ENCODE peak calls at places on chromosomes 13 and 19, in nine cellular contexts. One of them, this sample, is unnamed.

GRCh38 chr19:10764340-10764894 is 46.5 kb downstream of the DNM2 start:
- DNase-seq in naive B cell: no peak
- DNase-seq in NCI-H1092: no peak
- DNase-seq in activated CD8-positive, alpha-beta memory T cell treated with anti-CD3 and anti-CD28 coated beads for 1 hour: no peak
- DNase-seq in colonic mucosa: peak
- DNase-seq in NCI-H1417: no peak
- DNase-seq in T-cell: no peak
- DNase-seq in NK-92 treated with Interleukin-12 subunit alpha and Interleukin-12 subunit beta, amount 100 ng/mL, for 24 hours: no peak
- DNase-seq in endothelial cell: no peak
- DNase-seq in this sample: no peak

GRCh38 chr13:107277911-107278310 is 710.0 kb upstream of the ARGLU1 start:
- DNase-seq in NCI-H1417: no peak
- DNase-seq in endothelial cell: no peak
- DNase-seq in activated CD8-positive, alpha-beta memory T cell treated with anti-CD3 and anti-CD28 coated beads for 1 hour: no peak
- DNase-seq in naive B cell: no peak
- DNase-seq in colonic mucosa: no peak
- DNase-seq in NK-92 treated with Interleukin-12 subunit alpha and Interleukin-12 subunit beta, amount 100 ng/mL, for 24 hours: no peak
- DNase-seq in T-cell: no peak
- DNase-seq in NCI-H1092: no peak
- DNase-seq in this sample: no peak

GRCh38 chr13:62706035-62706434 is 1290.4 kb upstream of the PCDH20 start:
- DNase-seq in naive B cell: no peak
- DNase-seq in T-cell: no peak
- DNase-seq in activated CD8-positive, alpha-beta memory T cell treated with anti-CD3 and anti-CD28 coated beads for 1 hour: no peak
- DNase-seq in NCI-H1092: no peak
- DNase-seq in NCI-H1417: no peak
- DNase-seq in colonic mucosa: no peak
- DNase-seq in endothelial cell: no peak
- DNase-seq in NK-92 treated with Interleukin-12 subunit alpha and Interleukin-12 subunit beta, amount 100 ng/mL, for 24 hours: no peak
- DNase-seq in this sample: no peak

GRCh38 chr19:56966225-56966696 is 125.7 kb upstream of the PEG3 start:
- DNase-seq in NK-92 treated with Interleukin-12 subunit alpha and Interleukin-12 subunit beta, amount 100 ng/mL, for 24 hours: no peak
- DNase-seq in naive B cell: no peak
- DNase-seq in colonic mucosa: no peak
- DNase-seq in NCI-H1092: no peak
- DNase-seq in endothelial cell: no peak
- DNase-seq in activated CD8-positive, alpha-beta memory T cell treated with anti-CD3 and anti-CD28 coated beads for 1 hour: no peak
- DNase-seq in NCI-H1417: peak
- DNase-seq in T-cell: no peak
- DNase-seq in this sample: no peak

GRCh38 chr13:46297338-46297737 is 85.6 kb downstream of the LRRC63 start:
- DNase-seq in T-cell: no peak
- DNase-seq in colonic mucosa: no peak
- DNase-seq in NCI-H1092: no peak
- DNase-seq in NK-92 treated with Interleukin-12 subunit alpha and Interleukin-12 subunit beta, amount 100 ng/mL, for 24 hours: no peak
- DNase-seq in endothelial cell: no peak
- DNase-seq in naive B cell: no peak
- DNase-seq in activated CD8-positive, alpha-beta memory T cell treated with anti-CD3 and anti-CD28 coated beads for 1 hour: no peak
- DNase-seq in NCI-H1417: no peak
- DNase-seq in this sample: no peak

GRCh38 chr19:18789883-18790565 is 1.1 kb downstream of the COMP start:
- DNase-seq in activated CD8-positive, alpha-beta memory T cell treated with anti-CD3 and anti-CD28 coated beads for 1 hour: no peak
- DNase-seq in T-cell: no peak
- DNase-seq in NCI-H1092: no peak
- DNase-seq in NCI-H1417: peak
- DNase-seq in endothelial cell: no peak
- DNase-seq in colonic mucosa: no peak
- DNase-seq in naive B cell: peak
- DNase-seq in NK-92 treated with Interleukin-12 subunit alpha and Interleukin-12 subunit beta, amount 100 ng/mL, for 24 hours: no peak
- DNase-seq in this sample: peak

GRCh38 chr19:34996978-34997640 is 3.0 kb upstream of the GRAMD1A start:
- DNase-seq in NCI-H1092: no peak
- DNase-seq in endothelial cell: no peak
- DNase-seq in activated CD8-positive, alpha-beta memory T cell treated with anti-CD3 and anti-CD28 coated beads for 1 hour: no peak
- DNase-seq in T-cell: peak
- DNase-seq in NCI-H1417: no peak
- DNase-seq in naive B cell: no peak
- DNase-seq in colonic mucosa: no peak
- DNase-seq in NK-92 treated with Interleukin-12 subunit alpha and Interleukin-12 subunit beta, amount 100 ng/mL, for 24 hours: no peak
- DNase-seq in this sample: no peak

GRCh38 chr13:32824671-32825070 is 191.6 kb upstream of the KL start:
- DNase-seq in activated CD8-positive, alpha-beta memory T cell treated with anti-CD3 and anti-CD28 coated beads for 1 hour: no peak
- DNase-seq in NCI-H1092: no peak
- DNase-seq in naive B cell: no peak
- DNase-seq in colonic mucosa: no peak
- DNase-seq in T-cell: no peak
- DNase-seq in NCI-H1417: no peak
- DNase-seq in NK-92 treated with Interleukin-12 subunit alpha and Interleukin-12 subunit beta, amount 100 ng/mL, for 24 hours: no peak
- DNase-seq in endothelial cell: no peak
- DNase-seq in this sample: no peak

GRCh38 chr13:44271031-44271433 is 102.6 kb upstream of the SERP2 start:
- DNase-seq in activated CD8-positive, alpha-beta memory T cell treated with anti-CD3 and anti-CD28 coated beads for 1 hour: no peak
- DNase-seq in naive B cell: no peak
- DNase-seq in T-cell: no peak
- DNase-seq in colonic mucosa: no peak
- DNase-seq in NCI-H1417: no peak
- DNase-seq in NCI-H1092: no peak
- DNase-seq in endothelial cell: no peak
- DNase-seq in NK-92 treated with Interleukin-12 subunit alpha and Interleukin-12 subunit beta, amount 100 ng/mL, for 24 hours: no peak
- DNase-seq in this sample: no peak

GRCh38 chr13:72463561-72463960 is 263.9 kb downstream of the MZT1 start:
- DNase-seq in NCI-H1092: no peak
- DNase-seq in NCI-H1417: no peak
- DNase-seq in colonic mucosa: no peak
- DNase-seq in activated CD8-positive, alpha-beta memory T cell treated with anti-CD3 and anti-CD28 coated beads for 1 hour: no peak
- DNase-seq in endothelial cell: no peak
- DNase-seq in T-cell: no peak
- DNase-seq in NK-92 treated with Interleukin-12 subunit alpha and Interleukin-12 subunit beta, amount 100 ng/mL, for 24 hours: no peak
- DNase-seq in naive B cell: no peak
- DNase-seq in this sample: peak

GRCh38 chr19:35271546-35271945 is 2.8 kb downstream of the USF2 start:
- DNase-seq in colonic mucosa: no peak
- DNase-seq in NCI-H1092: no peak
- DNase-seq in naive B cell: no peak
- DNase-seq in endothelial cell: no peak
- DNase-seq in activated CD8-positive, alpha-beta memory T cell treated with anti-CD3 and anti-CD28 coated beads for 1 hour: no peak
- DNase-seq in NCI-H1417: no peak
- DNase-seq in NK-92 treated with Interleukin-12 subunit alpha and Interleukin-12 subunit beta, amount 100 ng/mL, for 24 hours: no peak
- DNase-seq in T-cell: no peak
- DNase-seq in this sample: no peak

GRCh38 chr19:41804327-41804726 is 7.9 kb downstream of the CEACAM3 start:
- DNase-seq in colonic mucosa: no peak
- DNase-seq in naive B cell: peak
- DNase-seq in NCI-H1417: no peak
- DNase-seq in NCI-H1092: no peak
- DNase-seq in T-cell: no peak
- DNase-seq in NK-92 treated with Interleukin-12 subunit alpha and Interleukin-12 subunit beta, amount 100 ng/mL, for 24 hours: no peak
- DNase-seq in endothelial cell: no peak
- DNase-seq in activated CD8-positive, alpha-beta memory T cell treated with anti-CD3 and anti-CD28 coated beads for 1 hour: no peak
- DNase-seq in this sample: no peak

GRCh38 chr19:15926484-15926883 is 7.8 kb downstream of the CYP4F11 start:
- DNase-seq in NCI-H1092: no peak
- DNase-seq in activated CD8-positive, alpha-beta memory T cell treated with anti-CD3 and anti-CD28 coated beads for 1 hour: no peak
- DNase-seq in NK-92 treated with Interleukin-12 subunit alpha and Interleukin-12 subunit beta, amount 100 ng/mL, for 24 hours: no peak
- DNase-seq in T-cell: no peak
- DNase-seq in endothelial cell: no peak
- DNase-seq in NCI-H1417: no peak
- DNase-seq in colonic mucosa: no peak
- DNase-seq in naive B cell: no peak
- DNase-seq in this sample: no peak

GRCh38 chr13:79870766-79871165 is 389.8 kb downstream of the NDFIP2 start:
- DNase-seq in activated CD8-positive, alpha-beta memory T cell treated with anti-CD3 and anti-CD28 coated beads for 1 hour: no peak
- DNase-seq in NCI-H1092: no peak
- DNase-seq in NK-92 treated with Interleukin-12 subunit alpha and Interleukin-12 subunit beta, amount 100 ng/mL, for 24 hours: no peak
- DNase-seq in naive B cell: no peak
- DNase-seq in T-cell: no peak
- DNase-seq in NCI-H1417: no peak
- DNase-seq in colonic mucosa: no peak
- DNase-seq in endothelial cell: no peak
- DNase-seq in this sample: no peak

GRCh38 chr13:50693755-50694154 is 149.7 kb downstream of the DLEU7 start:
- DNase-seq in NCI-H1417: no peak
- DNase-seq in T-cell: no peak
- DNase-seq in colonic mucosa: no peak
- DNase-seq in naive B cell: no peak
- DNase-seq in endothelial cell: no peak
- DNase-seq in activated CD8-positive, alpha-beta memory T cell treated with anti-CD3 and anti-CD28 coated beads for 1 hour: no peak
- DNase-seq in NCI-H1092: no peak
- DNase-seq in NK-92 treated with Interleukin-12 subunit alpha and Interleukin-12 subunit beta, amount 100 ng/mL, for 24 hours: no peak
- DNase-seq in this sample: no peak

GRCh38 chr13:113730145-113730750 is 28.8 kb upstream of the TMEM255B start:
- DNase-seq in NCI-H1417: no peak
- DNase-seq in NK-92 treated with Interleukin-12 subunit alpha and Interleukin-12 subunit beta, amount 100 ng/mL, for 24 hours: no peak
- DNase-seq in NCI-H1092: no peak
- DNase-seq in colonic mucosa: no peak
- DNase-seq in naive B cell: no peak
- DNase-seq in T-cell: no peak
- DNase-seq in activated CD8-positive, alpha-beta memory T cell treated with anti-CD3 and anti-CD28 coated beads for 1 hour: no peak
- DNase-seq in endothelial cell: no peak
- DNase-seq in this sample: no peak